ENCODE peak calls at places on chromosome 18, in four cellular contexts. I is SK-N-SH, K is K562, M is HepG2. Q is an unnamed sample.

GRCh38 chr18:60259052-60259681 is 113.4 kb downstream of the MC4R start:
- DNase-seq in I (no peak), M (no peak), K (no peak), Q (no peak)

GRCh38 chr18:3966985-3967856 is 487.9 kb downstream of the DLGAP1 start:
- DNase-seq in M (no peak), K (no peak), I (no peak), Q (no peak)

GRCh38 chr18:55419939-55420664 is 167.9 kb downstream of the TCF4 start:
- DNase-seq in K (no peak), I (no peak), M (no peak), Q (no peak)

GRCh38 chr18:11095674-11096293 is 53.6 kb downstream of the PIEZO2 start:
- DNase-seq in K (no peak), M (no peak), I (no peak), Q (no peak)

GRCh38 chr18:14974576-14974975 is 226.6 kb downstream of the ANKRD30B start:
- DNase-seq in M (no peak), K (no peak), I (no peak), Q (no peak)

GRCh38 chr18:50131591-50131990 is 63.4 kb downstream of the MYO5B start:
- DNase-seq in K (no peak), I (no peak), M (no peak), Q (peak; percentile 48)

GRCh38 chr18:11976463-11976862 is 4.8 kb upstream of the IMPA2 start:
- DNase-seq in M (no peak), I (no peak), K (no peak), Q (no peak)

GRCh38 chr18:63765837-63766236 is 9.4 kb upstream of the SERPINB7 start:
- DNase-seq in I (no peak), M (no peak), K (no peak), Q (no peak)

GRCh38 chr18:69531973-69532372 is 131.3 kb downstream of the DOK6 start:
- DNase-seq in K (no peak), M (peak; percentile 6), I (no peak), Q (no peak)

GRCh38 chr18:62912885-62913284 is 197.5 kb downstream of the PHLPP1 start:
- DNase-seq in K (no peak), I (no peak), M (no peak), Q (no peak)

GRCh38 chr18:35861367-35862114 is 110.9 kb upstream of the RMP24 start:
- DNase-seq in I (no peak), M (no peak), K (no peak), Q (peak; percentile 33)
- TF ChIP-seq MXI1 in I (no peak), M (no peak), K (no peak), Q (no peak)

GRCh38 chr18:25072205-25072604 is 279.8 kb downstream of the ZNF521 start:
- DNase-seq in I (no peak), M (no peak), K (no peak), Q (no peak)

GRCh38 chr18:25066536-25066935 is 285.4 kb downstream of the ZNF521 start:
- DNase-seq in K (no peak), I (no peak), M (no peak), Q (no peak)

GRCh38 chr18:25062720-25063119 is 289.2 kb downstream of the ZNF521 start:
- DNase-seq in K (no peak), M (no peak), I (no peak), Q (no peak)

GRCh38 chr18:25067291-25068050 is 284.5 kb downstream of the ZNF521 start:
- DNase-seq in M (no peak), K (no peak), I (no peak), Q (no peak)
- TF ChIP-seq NFIC in M (no peak), K (no peak), I (no peak), Q (no peak)

GRCh38 chr18:9506046-9506792 is 30.9 kb downstream of the RALBP1 start:
- DNase-seq in M (no peak), I (no peak), K (peak; percentile 62), Q (no peak)
- TF ChIP-seq MXI1 in M (no peak), I (no peak), K (no peak), Q (no peak)

DNA sequence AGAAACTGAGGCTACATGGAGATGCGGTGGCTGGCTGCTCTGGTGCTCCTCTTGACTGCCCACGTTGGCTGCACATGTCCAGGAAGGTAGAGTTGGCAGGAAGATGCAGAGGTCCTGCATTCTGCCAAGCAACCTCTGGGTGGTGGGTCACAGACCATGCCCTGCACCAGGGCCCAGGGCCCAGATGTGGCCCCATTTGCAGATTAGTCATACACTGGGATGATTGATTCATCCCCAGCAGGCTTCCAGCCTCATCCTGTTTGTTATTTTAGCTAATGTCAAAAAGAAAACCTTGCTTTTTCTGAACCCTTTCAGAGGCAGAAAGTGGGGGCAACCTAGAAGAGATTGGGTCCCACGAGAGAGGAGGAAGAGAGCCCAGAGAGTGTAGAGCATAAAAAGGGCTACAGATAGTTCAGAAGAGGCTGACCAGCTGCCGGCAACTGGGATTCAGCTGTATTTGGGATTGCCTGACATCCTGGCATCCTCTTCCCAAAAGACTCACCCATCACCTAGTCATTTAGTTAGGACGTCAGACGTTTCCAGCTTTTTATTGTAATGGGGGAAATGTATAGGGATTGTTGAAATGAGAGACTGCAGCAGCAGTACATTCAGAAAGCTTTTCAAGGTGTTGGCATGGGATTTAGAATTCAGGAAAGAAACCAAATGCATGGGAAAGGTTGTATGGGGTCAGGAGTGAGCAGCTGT is 101.9 kb downstream of the CTIF start:
- DNase-seq in K (no peak), I (no peak), M (no peak), Q (no peak)
- TF ChIP-seq NFIC in K (no peak), I (no peak), M (no peak), Q (no peak)

GRCh38 chr18:35528749-35529274 is 31.1 kb upstream of the INO80C start:
- DNase-seq in K (peak; percentile 38), M (no peak), I (no peak), Q (no peak)

GRCh38 chr18:35535297-35535696 is 37.5 kb upstream of the INO80C start:
- DNase-seq in M (no peak), I (no peak), K (no peak), Q (no peak)

GRCh38 chr18:35533916-35534315 is 36.2 kb upstream of the INO80C start:
- DNase-seq in M (no peak), K (no peak), I (no peak), Q (no peak)
- TF ChIP-seq MXI1 in M (no peak), K (no peak), I (no peak), Q (no peak)

GRCh38 chr18:31626409-31626808 is 34.7 kb downstream of the TTR start:
- DNase-seq in M (peak; percentile 30), K (peak; percentile 52), I (no peak), Q (no peak)
- TF ChIP-seq NFIC in M (no peak), K (no peak), I (no peak), Q (no peak)

DNA sequence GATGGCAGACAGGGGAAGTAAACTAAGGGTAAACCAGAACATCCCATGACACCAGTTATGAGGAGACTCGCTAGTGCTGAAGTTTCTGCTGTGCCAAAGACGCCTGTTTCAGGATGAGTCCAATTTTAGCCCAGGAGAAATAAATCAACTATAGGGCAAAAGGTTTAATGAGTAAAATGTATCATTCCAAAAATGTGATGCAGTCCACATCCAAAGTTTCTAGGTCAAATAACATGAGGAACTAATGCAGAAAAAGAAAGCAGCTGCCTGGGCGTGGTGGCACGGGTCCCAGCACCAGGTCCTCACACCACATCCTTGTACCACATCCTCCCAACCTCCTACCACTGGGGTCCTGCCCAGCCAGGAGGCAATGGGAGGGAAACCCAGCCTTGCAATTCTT is 126.9 kb upstream of the CTAGE1 start:
- DNase-seq in K (no peak), I (no peak), M (no peak), Q (no peak)
- TF ChIP-seq MXI1 in K (no peak), I (no peak), M (no peak), Q (no peak)

DNA sequence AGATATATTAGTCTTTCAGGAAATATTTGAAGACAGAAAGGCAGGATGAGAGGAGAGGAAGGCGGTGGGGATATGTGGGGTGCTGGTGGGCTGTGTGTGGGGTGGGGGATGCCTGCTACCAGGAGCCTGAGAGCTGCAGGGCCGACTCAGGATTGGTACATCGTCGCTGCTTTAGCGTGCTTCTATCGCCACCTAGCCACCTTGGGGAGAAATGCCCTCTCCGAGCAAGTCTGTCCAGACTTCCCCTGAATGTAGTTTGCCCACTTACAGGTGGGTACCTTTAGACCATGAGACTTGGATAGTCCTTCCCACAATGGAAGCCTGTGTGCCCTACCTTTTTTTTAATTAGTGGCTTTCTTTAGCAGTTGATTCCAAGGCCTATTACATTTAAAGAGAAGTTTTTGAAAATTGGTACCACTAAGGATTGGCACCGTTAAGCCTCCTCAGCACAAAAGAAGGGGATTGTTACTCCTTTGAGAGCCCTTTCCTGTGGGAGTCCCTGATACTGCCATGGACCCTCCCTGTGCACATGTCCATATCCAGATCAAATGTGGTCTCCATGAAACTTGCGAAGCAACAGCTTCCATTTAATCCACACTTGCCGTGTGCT is 114.1 kb upstream of the NDUFV2 start:
- DNase-seq in K (peak; percentile 84), M (peak; percentile 46), I (peak; percentile 81), Q (no peak)
- TF ChIP-seq NFIC in K (no peak), M (no peak), I (no peak), Q (no peak)

GRCh38 chr18:76480913-76481312 is 14.1 kb downstream of the ZNF516 start:
- DNase-seq in I (no peak), M (peak; percentile 24), K (no peak), Q (no peak)
- TF ChIP-seq MXI1 in I (no peak), M (no peak), K (no peak), Q (no peak)

GRCh38 chr18:31099490-31100230 is 2.6 kb downstream of the DSC2 start:
- DNase-seq in I (no peak), K (peak; percentile 32), M (no peak), Q (no peak)

GRCh38 chr18:31098878-31099277 is 3.3 kb downstream of the DSC2 start:
- DNase-seq in K (no peak), M (peak; percentile 28), I (no peak), Q (no peak)

GRCh38 chr18:31101148-31102019 is 837 bp downstream of the DSC2 start:
- DNase-seq in K (peak; percentile 87), I (peak; percentile 33), M (peak; percentile 37), Q (no peak)

GRCh38 chr18:31102020-31102684 is at the start of gene DSC2:
- DNase-seq in K (peak; percentile 79), M (peak; percentile 61), I (peak; percentile 15), Q (no peak)

DNA sequence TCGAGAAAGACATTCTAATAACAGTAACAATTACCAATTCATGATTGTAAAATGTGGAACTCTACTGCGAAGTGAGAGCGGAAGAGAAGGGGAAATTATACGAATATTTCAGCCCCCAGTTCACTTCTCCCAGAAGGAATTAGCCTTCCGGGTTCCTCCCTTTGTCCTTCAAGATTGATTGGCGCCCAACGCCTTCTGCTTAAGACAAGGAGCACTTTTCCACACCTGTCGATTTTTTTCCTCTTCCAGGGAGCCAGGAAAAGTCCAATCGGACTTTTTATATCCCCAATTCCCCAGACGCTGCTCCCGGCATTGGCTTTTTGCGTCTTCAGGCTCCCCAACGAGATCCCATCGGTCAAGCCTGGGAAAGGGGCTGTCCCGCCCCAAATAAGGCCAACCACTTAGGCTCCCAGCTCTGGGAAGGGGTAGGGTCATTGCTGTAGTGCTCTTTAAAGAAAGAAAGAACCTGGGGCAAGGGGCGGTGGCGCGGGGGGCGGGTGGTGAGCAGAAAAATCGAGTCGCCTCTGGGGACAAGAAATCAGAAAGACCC is 1.5 kb downstream of the DSC2 start:
- DNase-seq in I (no peak), M (peak; percentile 43), K (peak; percentile 68), Q (no peak)
- TF ChIP-seq NFIC in I (no peak), M (no peak), K (no peak), Q (no peak)

Q was measured in GM12878.